ENCODE peak calls at places on chromosomes 16 and 17, in nine cellular contexts. One of them, this sample, is unnamed.

GRCh38 chr16:72896719-72897118 is 151.2 kb downstream of the ZFHX3 start:
- DNase-seq in activated CD8-positive, alpha-beta T cell treated with anti-CD3 and anti-CD28 coated beads for 36 hours: no peak
- DNase-seq in epithelial cell of esophagus: no peak
- DNase-seq in dorsolateral prefrontal cortex: no peak
- DNase-seq in foreskin keratinocyte: no peak
- DNase-seq in foreskin fibroblast: no peak
- DNase-seq in glutamatergic neuron: no peak
- DNase-seq in Panc1: no peak
- DNase-seq in A549: no peak
- DNase-seq in this sample: no peak

GRCh38 chr17:81954131-81955057 is 6.6 kb downstream of the NOTUM start:
- DNase-seq in foreskin keratinocyte: no peak
- DNase-seq in Panc1: no peak
- DNase-seq in activated CD8-positive, alpha-beta T cell treated with anti-CD3 and anti-CD28 coated beads for 36 hours: no peak
- DNase-seq in glutamatergic neuron: no peak
- DNase-seq in epithelial cell of esophagus: no peak
- DNase-seq in A549: no peak
- DNase-seq in dorsolateral prefrontal cortex: no peak
- DNase-seq in foreskin fibroblast: no peak
- DNase-seq in this sample: no peak

GRCh38 chr16:19505600-19506303 is 16.1 kb downstream of the GDE1 start:
- DNase-seq in A549: no peak
- DNase-seq in glutamatergic neuron: no peak
- DNase-seq in Panc1: no peak
- DNase-seq in activated CD8-positive, alpha-beta T cell treated with anti-CD3 and anti-CD28 coated beads for 36 hours: no peak
- DNase-seq in epithelial cell of esophagus: no peak
- DNase-seq in dorsolateral prefrontal cortex: no peak
- DNase-seq in foreskin fibroblast: peak
- DNase-seq in foreskin keratinocyte: no peak
- DNase-seq in this sample: no peak

GRCh38 chr16:89572478-89573205 is 2.9 kb upstream of the CPNE7 start:
- DNase-seq in foreskin keratinocyte: no peak
- DNase-seq in Panc1: no peak
- DNase-seq in dorsolateral prefrontal cortex: no peak
- DNase-seq in foreskin fibroblast: no peak
- DNase-seq in activated CD8-positive, alpha-beta T cell treated with anti-CD3 and anti-CD28 coated beads for 36 hours: no peak
- DNase-seq in A549: no peak
- DNase-seq in glutamatergic neuron: no peak
- DNase-seq in epithelial cell of esophagus: no peak
- DNase-seq in this sample: no peak

GRCh38 chr17:8285270-8286181 is 2.9 kb upstream of the RANGRF start:
- DNase-seq in glutamatergic neuron: no peak
- DNase-seq in Panc1: no peak
- DNase-seq in foreskin fibroblast: no peak
- DNase-seq in A549: no peak
- DNase-seq in foreskin keratinocyte: no peak
- DNase-seq in dorsolateral prefrontal cortex: no peak
- DNase-seq in activated CD8-positive, alpha-beta T cell treated with anti-CD3 and anti-CD28 coated beads for 36 hours: no peak
- DNase-seq in epithelial cell of esophagus: no peak
- DNase-seq in this sample: no peak

GRCh38 chr16:76518791-76519190 is 241.6 kb downstream of the CNTNAP4 start:
- DNase-seq in Panc1: no peak
- DNase-seq in foreskin fibroblast: no peak
- DNase-seq in A549: no peak
- DNase-seq in epithelial cell of esophagus: no peak
- DNase-seq in foreskin keratinocyte: no peak
- DNase-seq in activated CD8-positive, alpha-beta T cell treated with anti-CD3 and anti-CD28 coated beads for 36 hours: no peak
- DNase-seq in glutamatergic neuron: no peak
- DNase-seq in dorsolateral prefrontal cortex: no peak
- DNase-seq in this sample: no peak

GRCh38 chr16:12260647-12261262 is 284.2 kb downstream of the SNX29 start:
- DNase-seq in Panc1: no peak
- DNase-seq in foreskin keratinocyte: no peak
- DNase-seq in foreskin fibroblast: peak
- DNase-seq in glutamatergic neuron: peak
- DNase-seq in A549: peak
- DNase-seq in dorsolateral prefrontal cortex: no peak
- DNase-seq in activated CD8-positive, alpha-beta T cell treated with anti-CD3 and anti-CD28 coated beads for 36 hours: no peak
- DNase-seq in epithelial cell of esophagus: peak
- DNase-seq in this sample: no peak

GRCh38 chr17:69608808-69609494 is 194.5 kb downstream of the MAP2K6 start:
- DNase-seq in A549: peak
- DNase-seq in glutamatergic neuron: no peak
- DNase-seq in foreskin fibroblast: peak
- DNase-seq in Panc1: no peak
- DNase-seq in dorsolateral prefrontal cortex: no peak
- DNase-seq in foreskin keratinocyte: peak
- DNase-seq in activated CD8-positive, alpha-beta T cell treated with anti-CD3 and anti-CD28 coated beads for 36 hours: no peak
- DNase-seq in epithelial cell of esophagus: peak
- DNase-seq in this sample: no peak

GRCh38 chr17:61794792-61795191 is 68.5 kb downstream of the BRIP1 start:
- DNase-seq in dorsolateral prefrontal cortex: no peak
- DNase-seq in foreskin fibroblast: no peak
- DNase-seq in Panc1: no peak
- DNase-seq in glutamatergic neuron: no peak
- DNase-seq in foreskin keratinocyte: peak
- DNase-seq in A549: no peak
- DNase-seq in activated CD8-positive, alpha-beta T cell treated with anti-CD3 and anti-CD28 coated beads for 36 hours: no peak
- DNase-seq in epithelial cell of esophagus: peak
- DNase-seq in this sample: no peak

GRCh38 chr16:50502616-50503000 is 45.6 kb upstream of the NKD1 start:
- DNase-seq in epithelial cell of esophagus: no peak
- DNase-seq in foreskin keratinocyte: no peak
- DNase-seq in activated CD8-positive, alpha-beta T cell treated with anti-CD3 and anti-CD28 coated beads for 36 hours: no peak
- DNase-seq in Panc1: no peak
- DNase-seq in foreskin fibroblast: no peak
- DNase-seq in dorsolateral prefrontal cortex: no peak
- DNase-seq in A549: no peak
- DNase-seq in glutamatergic neuron: no peak
- DNase-seq in this sample: no peak

GRCh38 chr17:81519284-81520020 is 6.9 kb upstream of the ACTG1 start:
- DNase-seq in foreskin fibroblast: peak
- DNase-seq in A549: peak
- DNase-seq in dorsolateral prefrontal cortex: no peak
- DNase-seq in epithelial cell of esophagus: peak
- DNase-seq in activated CD8-positive, alpha-beta T cell treated with anti-CD3 and anti-CD28 coated beads for 36 hours: peak
- DNase-seq in foreskin keratinocyte: no peak
- DNase-seq in Panc1: no peak
- DNase-seq in glutamatergic neuron: no peak
- DNase-seq in this sample: peak

GRCh38 chr16:64452446-64452845 is 669.4 kb downstream of the CDH11 start:
- DNase-seq in foreskin keratinocyte: no peak
- DNase-seq in glutamatergic neuron: no peak
- DNase-seq in dorsolateral prefrontal cortex: no peak
- DNase-seq in epithelial cell of esophagus: no peak
- DNase-seq in activated CD8-positive, alpha-beta T cell treated with anti-CD3 and anti-CD28 coated beads for 36 hours: no peak
- DNase-seq in foreskin fibroblast: peak
- DNase-seq in A549: no peak
- DNase-seq in Panc1: no peak
- DNase-seq in this sample: no peak

GRCh38 chr16:81551141-81551808 is 106.7 kb downstream of the CMIP start:
- DNase-seq in epithelial cell of esophagus: peak
- DNase-seq in Panc1: no peak
- DNase-seq in activated CD8-positive, alpha-beta T cell treated with anti-CD3 and anti-CD28 coated beads for 36 hours: peak
- DNase-seq in foreskin fibroblast: peak
- DNase-seq in glutamatergic neuron: no peak
- DNase-seq in foreskin keratinocyte: peak
- DNase-seq in dorsolateral prefrontal cortex: no peak
- DNase-seq in A549: no peak
- DNase-seq in this sample: no peak

GRCh38 chr17:43570518-43570928 is 24.4 kb upstream of the ETV4 start:
- DNase-seq in Panc1: no peak
- DNase-seq in dorsolateral prefrontal cortex: no peak
- DNase-seq in epithelial cell of esophagus: peak
- DNase-seq in glutamatergic neuron: no peak
- DNase-seq in foreskin keratinocyte: peak
- DNase-seq in A549: peak
- DNase-seq in activated CD8-positive, alpha-beta T cell treated with anti-CD3 and anti-CD28 coated beads for 36 hours: no peak
- DNase-seq in foreskin fibroblast: peak
- DNase-seq in this sample: no peak

GRCh38 chr16:50530277-50531236 is 17.6 kb upstream of the NKD1 start:
- DNase-seq in epithelial cell of esophagus: peak
- DNase-seq in A549: no peak
- DNase-seq in Panc1: no peak
- DNase-seq in foreskin fibroblast: no peak
- DNase-seq in glutamatergic neuron: no peak
- DNase-seq in dorsolateral prefrontal cortex: no peak
- DNase-seq in foreskin keratinocyte: peak
- DNase-seq in activated CD8-positive, alpha-beta T cell treated with anti-CD3 and anti-CD28 coated beads for 36 hours: no peak
- DNase-seq in this sample: no peak

DNA sequence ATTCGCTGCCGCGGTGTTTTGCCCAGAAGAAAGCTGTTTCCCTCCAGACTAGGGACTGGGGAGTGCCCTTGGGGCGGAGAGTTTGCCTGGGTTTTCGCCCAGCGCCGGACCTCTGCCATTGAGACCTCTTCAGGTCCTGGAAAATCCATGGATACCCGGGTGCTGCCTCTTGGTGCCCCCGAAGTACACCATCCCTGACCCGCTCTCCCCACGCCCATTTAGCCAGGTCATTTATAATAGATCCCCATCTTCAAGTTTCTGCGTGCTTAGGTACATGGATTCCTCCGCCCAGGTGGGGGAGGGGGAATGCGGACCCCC is 15.0 kb upstream of the CBX8 start:
- DNase-seq in epithelial cell of esophagus: no peak
- DNase-seq in foreskin keratinocyte: no peak
- DNase-seq in dorsolateral prefrontal cortex: no peak
- DNase-seq in Panc1: no peak
- DNase-seq in activated CD8-positive, alpha-beta T cell treated with anti-CD3 and anti-CD28 coated beads for 36 hours: no peak
- DNase-seq in foreskin fibroblast: no peak
- DNase-seq in glutamatergic neuron: no peak
- DNase-seq in A549: no peak
- DNase-seq in this sample: no peak
- TF ChIP-seq CTCF in epithelial cell of esophagus: no peak
- TF ChIP-seq CTCF in foreskin keratinocyte: no peak
- TF ChIP-seq CTCF in dorsolateral prefrontal cortex: no peak
- TF ChIP-seq CTCF in Panc1: no peak
- TF ChIP-seq CTCF in activated CD8-positive, alpha-beta T cell treated with anti-CD3 and anti-CD28 coated beads for 36 hours: no peak
- TF ChIP-seq CTCF in foreskin fibroblast: no peak
- TF ChIP-seq CTCF in glutamatergic neuron: no peak
- TF ChIP-seq CTCF in A549: no peak
- TF ChIP-seq CTCF in this sample: no peak

GRCh38 chr16:84648595-84649510 is 542 bp downstream of the KLHL36 start:
- DNase-seq in foreskin keratinocyte: no peak
- DNase-seq in Panc1: no peak
- DNase-seq in glutamatergic neuron: peak
- DNase-seq in activated CD8-positive, alpha-beta T cell treated with anti-CD3 and anti-CD28 coated beads for 36 hours: peak
- DNase-seq in dorsolateral prefrontal cortex: peak
- DNase-seq in A549: no peak
- DNase-seq in epithelial cell of esophagus: peak
- DNase-seq in foreskin fibroblast: peak
- DNase-seq in this sample: peak

GRCh38 chr16:84643677-84644076 is 4.6 kb upstream of the KLHL36 start:
- DNase-seq in foreskin fibroblast: peak
- DNase-seq in foreskin keratinocyte: peak
- DNase-seq in epithelial cell of esophagus: peak
- DNase-seq in A549: no peak
- DNase-seq in glutamatergic neuron: no peak
- DNase-seq in activated CD8-positive, alpha-beta T cell treated with anti-CD3 and anti-CD28 coated beads for 36 hours: no peak
- DNase-seq in Panc1: no peak
- DNase-seq in dorsolateral prefrontal cortex: no peak
- DNase-seq in this sample: no peak

GRCh38 chr16:84650062-84650991 is 2.0 kb downstream of the KLHL36 start:
- DNase-seq in foreskin fibroblast: peak
- DNase-seq in Panc1: no peak
- DNase-seq in dorsolateral prefrontal cortex: no peak
- DNase-seq in epithelial cell of esophagus: peak
- DNase-seq in glutamatergic neuron: no peak
- DNase-seq in A549: peak
- DNase-seq in activated CD8-positive, alpha-beta T cell treated with anti-CD3 and anti-CD28 coated beads for 36 hours: no peak
- DNase-seq in foreskin keratinocyte: peak
- DNase-seq in this sample: no peak

GRCh38 chr16:84649511-84649861 is 1.2 kb downstream of the KLHL36 start:
- DNase-seq in Panc1: no peak
- DNase-seq in glutamatergic neuron: no peak
- DNase-seq in epithelial cell of esophagus: no peak
- DNase-seq in foreskin keratinocyte: no peak
- DNase-seq in activated CD8-positive, alpha-beta T cell treated with anti-CD3 and anti-CD28 coated beads for 36 hours: no peak
- DNase-seq in foreskin fibroblast: no peak
- DNase-seq in dorsolateral prefrontal cortex: no peak
- DNase-seq in A549: no peak
- DNase-seq in this sample: no peak

GRCh38 chr16:84647830-84648594 is at the start of gene KLHL36:
- DNase-seq in glutamatergic neuron: peak
- DNase-seq in activated CD8-positive, alpha-beta T cell treated with anti-CD3 and anti-CD28 coated beads for 36 hours: peak
- DNase-seq in Panc1: no peak
- DNase-seq in dorsolateral prefrontal cortex: peak
- DNase-seq in foreskin fibroblast: peak
- DNase-seq in foreskin keratinocyte: no peak
- DNase-seq in epithelial cell of esophagus: peak
- DNase-seq in A549: peak
- DNase-seq in this sample: peak
- TF ChIP-seq CTCF in glutamatergic neuron: no peak
- TF ChIP-seq CTCF in activated CD8-positive, alpha-beta T cell treated with anti-CD3 and anti-CD28 coated beads for 36 hours: no peak
- TF ChIP-seq CTCF in Panc1: no peak
- TF ChIP-seq CTCF in dorsolateral prefrontal cortex: no peak
- TF ChIP-seq CTCF in foreskin fibroblast: peak
- TF ChIP-seq CTCF in foreskin keratinocyte: peak
- TF ChIP-seq CTCF in epithelial cell of esophagus: no peak
- TF ChIP-seq CTCF in A549: no peak
- TF ChIP-seq CTCF in this sample: no peak

DNA sequence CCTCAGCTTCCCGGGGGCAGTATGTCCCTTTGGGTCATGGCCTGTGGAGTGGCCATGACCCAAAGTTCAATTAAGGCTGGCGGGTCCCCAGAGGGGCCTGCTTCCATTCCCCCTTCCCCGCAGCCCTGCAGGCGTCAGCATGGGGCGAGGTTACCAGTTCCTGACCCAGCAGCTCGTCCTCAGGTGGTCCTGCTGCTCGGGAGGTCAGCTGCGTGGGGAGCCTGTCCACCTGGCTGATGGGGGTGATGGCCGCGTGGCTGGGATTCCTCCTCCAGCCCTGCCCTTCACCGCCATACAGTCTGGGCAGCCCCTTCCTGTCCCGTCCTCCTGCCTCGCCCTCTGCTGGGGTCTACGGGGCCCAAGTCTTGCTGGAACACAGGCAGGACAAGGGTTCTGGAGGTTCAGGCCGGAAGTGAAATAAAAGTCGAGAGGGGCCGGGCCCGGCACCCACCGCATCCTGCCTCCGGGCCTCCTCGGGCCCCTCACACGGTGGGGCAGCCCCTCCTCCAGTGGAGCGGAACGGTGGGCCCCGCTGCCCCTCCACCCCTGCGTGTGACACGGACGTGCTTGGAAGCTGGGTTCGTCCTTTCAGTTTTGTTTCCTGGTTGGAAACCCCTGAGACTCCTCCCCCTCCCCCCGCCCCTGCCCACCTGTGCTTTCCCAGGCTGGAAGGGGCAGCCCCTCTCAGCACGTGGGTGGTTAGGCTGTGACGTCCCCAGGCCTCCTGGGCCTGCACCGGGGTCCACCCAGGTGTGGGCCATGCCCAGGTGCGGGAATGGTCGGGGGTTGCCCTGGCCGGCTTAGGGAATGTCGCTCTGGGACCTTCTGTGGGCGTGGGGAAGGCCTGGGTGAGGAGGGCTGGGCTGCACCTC is 6.8 kb downstream of the UBALD2 start:
- DNase-seq in A549: no peak
- DNase-seq in dorsolateral prefrontal cortex: no peak
- DNase-seq in glutamatergic neuron: no peak
- DNase-seq in activated CD8-positive, alpha-beta T cell treated with anti-CD3 and anti-CD28 coated beads for 36 hours: peak
- DNase-seq in foreskin fibroblast: peak
- DNase-seq in epithelial cell of esophagus: no peak
- DNase-seq in foreskin keratinocyte: no peak
- DNase-seq in Panc1: no peak
- DNase-seq in this sample: peak
- TF ChIP-seq CTCF in A549: no peak
- TF ChIP-seq CTCF in dorsolateral prefrontal cortex: no peak
- TF ChIP-seq CTCF in glutamatergic neuron: no peak
- TF ChIP-seq CTCF in activated CD8-positive, alpha-beta T cell treated with anti-CD3 and anti-CD28 coated beads for 36 hours: no peak
- TF ChIP-seq CTCF in foreskin fibroblast: no peak
- TF ChIP-seq CTCF in epithelial cell of esophagus: no peak
- TF ChIP-seq CTCF in foreskin keratinocyte: no peak
- TF ChIP-seq CTCF in Panc1: no peak
- TF ChIP-seq CTCF in this sample: peak

GRCh38 chr17:14553847-14554246 is 253.0 kb downstream of the HS3ST3B1 start:
- DNase-seq in activated CD8-positive, alpha-beta T cell treated with anti-CD3 and anti-CD28 coated beads for 36 hours: no peak
- DNase-seq in dorsolateral prefrontal cortex: no peak
- DNase-seq in A549: peak
- DNase-seq in glutamatergic neuron: no peak
- DNase-seq in epithelial cell of esophagus: no peak
- DNase-seq in foreskin keratinocyte: no peak
- DNase-seq in foreskin fibroblast: no peak
- DNase-seq in Panc1: no peak
- DNase-seq in this sample: no peak
- TF ChIP-seq CTCF in activated CD8-positive, alpha-beta T cell treated with anti-CD3 and anti-CD28 coated beads for 36 hours: no peak
- TF ChIP-seq CTCF in dorsolateral prefrontal cortex: no peak
- TF ChIP-seq CTCF in A549: no peak
- TF ChIP-seq CTCF in glutamatergic neuron: no peak
- TF ChIP-seq CTCF in epithelial cell of esophagus: peak
- TF ChIP-seq CTCF in foreskin keratinocyte: no peak
- TF ChIP-seq CTCF in foreskin fibroblast: no peak
- TF ChIP-seq CTCF in Panc1: no peak
- TF ChIP-seq CTCF in this sample: no peak

This sample was measured in GM13977.